ENCODE peak calls at places on chromosome 4, in six cellular contexts. One of them, this sample, is unnamed.

GRCh38 chr4:3220586-3221494 is 28.1 kb upstream of the MSANTD1 start:
- DNase-seq in AG09319: no peak
- DNase-seq in cardiac muscle cell: no peak
- DNase-seq in progenitor cell of endocrine pancreas: no peak
- DNase-seq in OCI-LY7: no peak
- DNase-seq in NB4: no peak
- DNase-seq in this sample: no peak

GRCh38 chr4:123248260-123248659 is 148.3 kb upstream of the SPRY1 start:
- DNase-seq in AG09319: peak
- DNase-seq in cardiac muscle cell: peak
- DNase-seq in progenitor cell of endocrine pancreas: no peak
- DNase-seq in OCI-LY7: no peak
- DNase-seq in NB4: no peak
- DNase-seq in this sample: no peak

GRCh38 chr4:82431026-82431745 is 796 bp downstream of the ENOPH1 start:
- DNase-seq in AG09319: no peak
- DNase-seq in cardiac muscle cell: peak
- DNase-seq in progenitor cell of endocrine pancreas: peak
- DNase-seq in OCI-LY7: peak
- DNase-seq in NB4: peak
- DNase-seq in this sample: no peak

GRCh38 chr4:101711590-101712255 is 78.8 kb upstream of the BANK1 start:
- DNase-seq in AG09319: no peak
- DNase-seq in cardiac muscle cell: no peak
- DNase-seq in progenitor cell of endocrine pancreas: no peak
- DNase-seq in OCI-LY7: no peak
- DNase-seq in NB4: no peak
- DNase-seq in this sample: no peak

GRCh38 chr4:109079731-109080130 is 222.7 kb downstream of the COL25A1 start:
- DNase-seq in AG09319: no peak
- DNase-seq in cardiac muscle cell: peak
- DNase-seq in progenitor cell of endocrine pancreas: no peak
- DNase-seq in OCI-LY7: no peak
- DNase-seq in NB4: peak
- DNase-seq in this sample: no peak

GRCh38 chr4:87541956-87542709 is 13.0 kb upstream of the SPARCL1 start:
- DNase-seq in AG09319: no peak
- DNase-seq in cardiac muscle cell: no peak
- DNase-seq in progenitor cell of endocrine pancreas: no peak
- DNase-seq in OCI-LY7: no peak
- DNase-seq in NB4: no peak
- DNase-seq in this sample: no peak

GRCh38 chr4:6941796-6942195 is 32.2 kb downstream of the TBC1D14 start:
- DNase-seq in AG09319: no peak
- DNase-seq in cardiac muscle cell: no peak
- DNase-seq in progenitor cell of endocrine pancreas: no peak
- DNase-seq in OCI-LY7: peak
- DNase-seq in NB4: no peak
- DNase-seq in this sample: no peak

GRCh38 chr4:8333726-8334460 is 64.3 kb downstream of the HTRA3 start:
- DNase-seq in AG09319: no peak
- DNase-seq in cardiac muscle cell: no peak
- DNase-seq in progenitor cell of endocrine pancreas: no peak
- DNase-seq in OCI-LY7: no peak
- DNase-seq in NB4: no peak
- DNase-seq in this sample: no peak

GRCh38 chr4:77040265-77040664 is 35.5 kb downstream of the CCNI start:
- DNase-seq in AG09319: no peak
- DNase-seq in cardiac muscle cell: no peak
- DNase-seq in progenitor cell of endocrine pancreas: no peak
- DNase-seq in OCI-LY7: no peak
- DNase-seq in NB4: no peak
- DNase-seq in this sample: no peak

GRCh38 chr4:93730760-93731159 is 97.8 kb upstream of the ATOH1 start:
- DNase-seq in AG09319: no peak
- DNase-seq in cardiac muscle cell: no peak
- DNase-seq in progenitor cell of endocrine pancreas: no peak
- DNase-seq in OCI-LY7: no peak
- DNase-seq in NB4: no peak
- DNase-seq in this sample: no peak

GRCh38 chr4:83083925-83084475 is 30.5 kb downstream of the PLAC8 start:
- DNase-seq in AG09319: no peak
- DNase-seq in cardiac muscle cell: peak
- DNase-seq in progenitor cell of endocrine pancreas: no peak
- DNase-seq in OCI-LY7: no peak
- DNase-seq in NB4: peak
- DNase-seq in this sample: no peak

GRCh38 chr4:7647932-7648812 is 213.4 kb upstream of the PSAPL1 start:
- DNase-seq in AG09319: peak
- DNase-seq in cardiac muscle cell: peak
- DNase-seq in progenitor cell of endocrine pancreas: no peak
- DNase-seq in OCI-LY7: no peak
- DNase-seq in NB4: peak
- DNase-seq in this sample: no peak

GRCh38 chr4:185836268-185837084 is 24.5 kb upstream of the SORBS2 start:
- DNase-seq in AG09319: no peak
- DNase-seq in cardiac muscle cell: no peak
- DNase-seq in progenitor cell of endocrine pancreas: no peak
- DNase-seq in OCI-LY7: no peak
- DNase-seq in NB4: no peak
- DNase-seq in this sample: no peak

GRCh38 chr4:173119818-173120217 is 48.8 kb upstream of the GALNT7 start:
- DNase-seq in AG09319: no peak
- DNase-seq in cardiac muscle cell: no peak
- DNase-seq in progenitor cell of endocrine pancreas: no peak
- DNase-seq in OCI-LY7: no peak
- DNase-seq in NB4: no peak
- DNase-seq in this sample: no peak

GRCh38 chr4:168019019-168019651 is 73.2 kb upstream of the ANXA10 start:
- DNase-seq in AG09319: no peak
- DNase-seq in cardiac muscle cell: peak
- DNase-seq in progenitor cell of endocrine pancreas: no peak
- DNase-seq in OCI-LY7: no peak
- DNase-seq in NB4: no peak
- DNase-seq in this sample: no peak

GRCh38 chr4:143281507-143282169 is 55.0 kb upstream of the GAB1 start:
- DNase-seq in AG09319: no peak
- DNase-seq in cardiac muscle cell: no peak
- DNase-seq in progenitor cell of endocrine pancreas: no peak
- DNase-seq in OCI-LY7: no peak
- DNase-seq in NB4: no peak
- DNase-seq in this sample: no peak

GRCh38 chr4:182245541-182246245 is 2.5 kb downstream of the TENM3 start:
- DNase-seq in AG09319: peak
- DNase-seq in cardiac muscle cell: peak
- DNase-seq in progenitor cell of endocrine pancreas: no peak
- DNase-seq in OCI-LY7: no peak
- DNase-seq in NB4: no peak
- DNase-seq in this sample: no peak

DNA sequence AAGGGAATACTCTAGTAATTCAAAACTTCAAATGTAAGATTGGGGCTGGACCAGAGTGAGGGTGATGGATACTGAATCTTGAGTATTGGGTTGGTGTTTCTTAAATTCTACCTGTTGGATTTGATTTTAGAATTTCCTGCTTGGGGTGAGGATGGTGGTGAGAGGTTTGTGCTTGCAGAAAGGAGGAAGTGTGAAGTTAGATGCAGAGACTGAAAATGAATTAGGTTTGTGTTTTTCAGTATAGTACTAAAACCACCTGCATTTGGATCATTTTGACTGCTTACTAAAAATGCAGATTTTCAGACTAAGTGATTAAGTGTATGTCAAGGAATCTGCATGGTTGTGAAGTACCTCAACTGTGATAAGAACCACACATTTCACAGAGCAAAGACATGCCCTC is 131.5 kb upstream of the CENPE start:
- DNase-seq in AG09319: no peak
- DNase-seq in cardiac muscle cell: no peak
- DNase-seq in progenitor cell of endocrine pancreas: no peak
- DNase-seq in OCI-LY7: no peak
- DNase-seq in NB4: no peak
- DNase-seq in this sample: no peak
- TF ChIP-seq CTCF in AG09319: no peak
- TF ChIP-seq CTCF in cardiac muscle cell: no peak
- TF ChIP-seq CTCF in progenitor cell of endocrine pancreas: no peak
- TF ChIP-seq CTCF in OCI-LY7: no peak
- TF ChIP-seq CTCF in NB4: no peak
- TF ChIP-seq CTCF in this sample: no peak

DNA sequence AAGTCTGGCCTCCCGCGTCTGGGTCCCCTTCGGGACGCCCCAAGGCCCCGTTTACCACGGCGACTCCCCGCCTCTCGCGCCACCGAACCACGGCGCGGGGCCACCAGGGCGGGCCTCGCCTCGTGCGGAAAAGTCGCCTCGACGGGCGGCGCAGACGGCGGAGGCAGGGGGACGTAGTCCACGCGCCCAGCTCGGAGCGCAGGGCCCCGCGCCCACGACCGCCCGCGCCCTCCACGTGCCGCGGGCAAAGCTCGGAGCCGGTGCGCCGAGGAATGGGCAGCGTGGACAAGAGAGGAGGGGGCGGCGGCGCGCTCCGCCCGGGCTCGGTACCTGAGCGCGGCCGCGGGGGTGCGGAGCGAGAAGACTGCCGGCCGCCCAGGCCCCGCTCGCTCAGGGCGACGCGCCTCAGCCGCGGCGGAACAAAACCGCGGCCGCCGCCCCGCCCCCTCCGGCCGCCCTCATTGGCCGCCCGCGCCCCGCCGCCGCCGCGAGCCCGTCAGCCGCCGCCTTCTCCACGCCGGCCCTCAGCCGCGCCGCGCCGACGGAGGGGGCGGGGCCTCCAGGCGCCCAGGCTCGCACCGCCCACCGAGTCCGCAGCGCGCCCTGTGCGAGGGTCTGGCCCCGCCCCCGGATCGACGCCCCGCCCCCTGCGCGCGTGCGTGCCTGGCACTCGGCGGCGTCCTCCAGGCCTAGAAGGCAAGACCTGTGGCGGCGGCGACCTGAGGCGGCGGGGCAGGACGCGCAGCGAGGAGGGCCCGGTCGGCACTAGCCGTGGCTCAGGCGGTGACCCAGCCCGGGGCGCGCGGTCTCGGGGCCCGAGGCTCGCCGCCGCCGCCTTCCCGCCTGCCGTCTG is at the start of gene FAM53A:
- DNase-seq in AG09319: peak
- DNase-seq in cardiac muscle cell: peak
- DNase-seq in progenitor cell of endocrine pancreas: peak
- DNase-seq in OCI-LY7: peak
- DNase-seq in NB4: peak
- DNase-seq in this sample: peak
- TF ChIP-seq CTCF in AG09319: no peak
- TF ChIP-seq CTCF in cardiac muscle cell: no peak
- TF ChIP-seq CTCF in progenitor cell of endocrine pancreas: no peak
- TF ChIP-seq CTCF in OCI-LY7: no peak
- TF ChIP-seq CTCF in NB4: no peak
- TF ChIP-seq CTCF in this sample: no peak

DNA sequence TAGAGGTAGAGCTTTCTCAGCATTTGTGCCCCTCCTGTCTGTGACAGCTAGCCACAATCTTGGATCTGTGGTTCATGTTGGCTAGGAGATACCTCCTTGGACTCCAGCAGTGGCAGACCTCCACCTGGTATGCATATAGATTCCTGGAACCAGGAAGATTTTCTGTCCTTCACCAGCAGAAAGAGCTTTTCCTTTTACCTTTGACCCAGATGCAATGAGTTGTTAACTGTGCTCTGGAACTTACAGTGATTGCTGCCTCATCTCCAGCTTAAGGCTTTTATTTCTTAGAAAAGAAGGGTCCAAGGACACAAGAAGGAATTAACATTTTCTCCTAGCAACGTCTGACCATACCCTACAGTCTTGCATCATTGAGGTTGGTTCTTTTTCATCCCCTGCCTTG is 217.1 kb upstream of the ARHGAP24 start:
- DNase-seq in AG09319: no peak
- DNase-seq in cardiac muscle cell: no peak
- DNase-seq in progenitor cell of endocrine pancreas: no peak
- DNase-seq in OCI-LY7: no peak
- DNase-seq in NB4: no peak
- DNase-seq in this sample: no peak
- TF ChIP-seq CTCF in AG09319: no peak
- TF ChIP-seq CTCF in cardiac muscle cell: no peak
- TF ChIP-seq CTCF in progenitor cell of endocrine pancreas: no peak
- TF ChIP-seq CTCF in OCI-LY7: no peak
- TF ChIP-seq CTCF in NB4: no peak
- TF ChIP-seq CTCF in this sample: no peak

GRCh38 chr4:55834086-55834795 is 14.7 kb downstream of the EXOC1L start:
- DNase-seq in AG09319: no peak
- DNase-seq in cardiac muscle cell: no peak
- DNase-seq in progenitor cell of endocrine pancreas: no peak
- DNase-seq in OCI-LY7: no peak
- DNase-seq in NB4: no peak
- DNase-seq in this sample: no peak

GRCh38 chr4:55827582-55827981 is 8.0 kb downstream of the EXOC1L start:
- DNase-seq in AG09319: no peak
- DNase-seq in cardiac muscle cell: no peak
- DNase-seq in progenitor cell of endocrine pancreas: no peak
- DNase-seq in OCI-LY7: no peak
- DNase-seq in NB4: no peak
- DNase-seq in this sample: no peak

GRCh38 chr4:55826986-55827385 is 7.4 kb downstream of the EXOC1L start:
- DNase-seq in AG09319: no peak
- DNase-seq in cardiac muscle cell: no peak
- DNase-seq in progenitor cell of endocrine pancreas: no peak
- DNase-seq in OCI-LY7: no peak
- DNase-seq in NB4: no peak
- DNase-seq in this sample: no peak

GRCh38 chr4:55830048-55830447 is 10.5 kb downstream of the EXOC1L start:
- DNase-seq in AG09319: no peak
- DNase-seq in cardiac muscle cell: no peak
- DNase-seq in progenitor cell of endocrine pancreas: no peak
- DNase-seq in OCI-LY7: no peak
- DNase-seq in NB4: no peak
- DNase-seq in this sample: no peak

DNA sequence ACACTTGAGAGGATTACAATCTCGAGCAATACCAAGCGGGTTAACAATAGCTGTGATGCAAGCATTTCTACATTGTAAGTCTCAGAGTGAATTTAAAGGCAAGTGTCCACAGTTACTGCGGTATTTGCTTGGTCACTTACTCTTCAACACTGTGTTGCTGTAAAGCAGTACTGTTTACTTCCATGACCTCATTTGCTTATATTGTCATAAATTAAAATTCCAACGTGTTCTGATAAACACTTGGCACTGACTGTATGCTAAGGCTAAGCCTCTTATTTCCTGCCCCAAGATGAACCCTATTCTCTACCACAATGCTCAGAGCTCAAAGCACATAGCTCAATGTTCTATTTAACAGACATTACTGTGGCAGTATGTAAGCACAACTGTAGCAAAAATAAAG is 11.2 kb downstream of the EXOC1L start:
- DNase-seq in AG09319: no peak
- DNase-seq in cardiac muscle cell: no peak
- DNase-seq in progenitor cell of endocrine pancreas: no peak
- DNase-seq in OCI-LY7: no peak
- DNase-seq in NB4: no peak
- DNase-seq in this sample: no peak
- TF ChIP-seq CTCF in AG09319: no peak
- TF ChIP-seq CTCF in cardiac muscle cell: no peak
- TF ChIP-seq CTCF in progenitor cell of endocrine pancreas: no peak
- TF ChIP-seq CTCF in OCI-LY7: no peak
- TF ChIP-seq CTCF in NB4: no peak
- TF ChIP-seq CTCF in this sample: no peak